ENCODE peak calls at places on chromosomes 2 and 18, in five cellular contexts. E is ovary; C is activated CD8-positive, alpha-beta memory T cell treated with anti-CD3 and anti-CD28 coated beads for 24 hours; Q is NCI-H345; L is activated CD4-positive, alpha-beta T cell treated with anti-CD3 and anti-CD28 coated beads, Interleukin-2, amount 50 U/mL, for 48 hours. K is an unnamed sample.

GRCh38 chr2:18445412-18446320 is 114.8 kb downstream of the RDH14 start:
- DNase-seq in Q (no peak), E (no peak), L (no peak), C (no peak), K (no peak)

GRCh38 chr2:233800231-233800630 is 22.1 kb downstream of the MROH2A start:
- DNase-seq in L (no peak), C (peak; percentile 40), E (no peak), Q (no peak), K (no peak)

GRCh38 chr18:59420244-59420643 is 61.2 kb upstream of the LMAN1 start:
- DNase-seq in L (no peak), E (no peak), C (no peak), Q (no peak), K (no peak)

GRCh38 chr2:9240745-9241144 is 34.1 kb downstream of the ASAP2 start:
- DNase-seq in C (no peak), L (peak; percentile 18), E (no peak), Q (no peak), K (no peak)

GRCh38 chr2:234797566-234798250 is 154.1 kb upstream of the SH3BP4 start:
- DNase-seq in C (no peak), Q (no peak), L (no peak), E (no peak), K (no peak)

GRCh38 chr2:211875488-211875887 is 663.1 kb downstream of the ERBB4 start:
- DNase-seq in L (no peak), Q (no peak), C (no peak), E (no peak), K (no peak)

GRCh38 chr2:179558010-179558911 is 293.6 kb upstream of the SESTD1 start:
- DNase-seq in L (no peak), E (peak; percentile 30), C (no peak), Q (no peak), K (no peak)

GRCh38 chr2:74387346-74387745 is 7.2 kb upstream of the DCTN1 start:
- DNase-seq in Q (no peak), L (no peak), C (no peak), E (no peak), K (no peak)

GRCh38 chr2:31246184-31246852 is 12.4 kb downstream of the EHD3 start:
- DNase-seq in Q (no peak), L (no peak), E (no peak), C (no peak), K (no peak)

GRCh38 chr2:69911985-69912563 is 2.8 kb upstream of the MXD1 start:
- DNase-seq in L (no peak), Q (peak; percentile 55), E (no peak), C (no peak), K (peak; percentile 48)

GRCh38 chr2:69514406-69514805 is 77.2 kb upstream of the NFU1 start:
- DNase-seq in C (no peak), L (no peak), E (peak; percentile 31), Q (no peak), K (no peak)

GRCh38 chr2:26875808-26876207 is 27.9 kb downstream of the DPYSL5 start:
- DNase-seq in E (no peak), L (no peak), Q (no peak), C (no peak), K (no peak)

GRCh38 chr2:187547353-187547979 is 6.8 kb downstream of the TFPI start:
- DNase-seq in C (no peak), Q (no peak), E (peak; percentile 16), L (no peak), K (no peak)

GRCh38 chr2:30736461-30737325 is 70.6 kb downstream of the CAPN13 start:
- DNase-seq in Q (peak; percentile 97), L (no peak), E (no peak), C (no peak), K (peak; percentile 76)

GRCh38 chr2:168025487-168026203 is 221.8 kb downstream of the STK39 start:
- DNase-seq in C (no peak), L (no peak), E (no peak), Q (no peak), K (no peak)

K was measured in DMS153.